ENCODE peak calls at places on chromosome 16, in four cellular contexts. J, Y, H and X are unnamed samples.

GRCh38 chr16:74601131-74601871 is 5.6 kb downstream of the GLG1 start:
- DNase-seq in Y (no peak), H (no peak), J (peak), X (no peak)

GRCh38 chr16:23145608-23146007 is 3.6 kb downstream of the USP31 start:
- DNase-seq in H (no peak), Y (no peak), J (no peak), X (no peak)

GRCh38 chr16:10918294-10919002 is 23.8 kb downstream of the DEXI start:
- DNase-seq in J (peak), H (peak), Y (peak), X (peak)

GRCh38 chr16:67548265-67549126 is 13.8 kb upstream of the CTCF start:
- DNase-seq in H (no peak), Y (no peak), J (no peak), X (no peak)

GRCh38 chr16:57708168-57708567 is 13.6 kb downstream of the DRC7 start:
- DNase-seq in Y (no peak), H (no peak), J (no peak), X (no peak)

GRCh38 chr16:57084257-57084770 is 8.1 kb upstream of the CPNE2 start:
- DNase-seq in Y (peak), J (peak), H (peak), X (peak)

GRCh38 chr16:22670044-22670536 is 143.9 kb upstream of the HS3ST2 start:
- DNase-seq in H (no peak), J (no peak), Y (no peak), X (no peak)

GRCh38 chr16:14455577-14455976 is 174.5 kb downstream of the PARN start:
- DNase-seq in H (no peak), J (no peak), Y (no peak), X (no peak)

GRCh38 chr16:53664724-53665345 is 38.8 kb downstream of the RPGRIP1L start:
- DNase-seq in H (no peak), J (no peak), Y (no peak), X (no peak)

GRCh38 chr16:87765776-87766484 is at the start of gene KLHDC4:
- DNase-seq in J (peak), H (peak), Y (peak), X (peak)

GRCh38 chr16:82943371-82943770 is 316.6 kb downstream of the CDH13 start:
- DNase-seq in J (no peak), Y (no peak), H (no peak), X (no peak)

GRCh38 chr16:3935921-3936320 is 55.4 kb upstream of the CREBBP start:
- DNase-seq in J (no peak), Y (no peak), H (no peak), X (no peak)

GRCh38 chr16:10080031-10080772 is 102.0 kb downstream of the GRIN2A start:
- DNase-seq in J (no peak), H (peak), Y (no peak), X (no peak)

GRCh38 chr16:17303101-17303500 is 167.7 kb downstream of the XYLT1 start:
- DNase-seq in H (no peak), J (no peak), Y (no peak), X (no peak)

GRCh38 chr16:28569011-28569410 is 15.3 kb downstream of the SGF29 start:
- DNase-seq in H (no peak), J (no peak), Y (no peak), X (no peak)